ENCODE peak calls at places on chromosomes 16 and 17, in nine cellular contexts. One of them, this sample, is unnamed.

GRCh38 chr16:88558457-88559442 is 11.5 kb upstream of the ZC3H18 start:
- DNase-seq in GM12865: peak; percentile 71
- DNase-seq in Jurkat, Clone E6-1: no peak
- DNase-seq in SK-N-SH: peak; percentile 86
- DNase-seq in ecto neural progenitor cell: no peak
- DNase-seq in GM03348: peak; percentile 56
- DNase-seq in stimulated activated CD8-positive, alpha-beta memory T cell treated with anti-CD3 and anti-CD28 coated beads, Interleukin-4, amount 100 ng/mL, for 24 hours: no peak
- DNase-seq in mammary epithelial cell: peak; percentile 23
- DNase-seq in AG09319: no peak
- DNase-seq in this sample: peak; percentile 47

GRCh38 chr16:4935231-4935855 is 1.6 kb downstream of the PPL start:
- DNase-seq in GM12865: no peak
- DNase-seq in Jurkat, Clone E6-1: no peak
- DNase-seq in SK-N-SH: no peak
- DNase-seq in ecto neural progenitor cell: no peak
- DNase-seq in GM03348: peak; percentile 96
- DNase-seq in stimulated activated CD8-positive, alpha-beta memory T cell treated with anti-CD3 and anti-CD28 coated beads, Interleukin-4, amount 100 ng/mL, for 24 hours: no peak
- DNase-seq in mammary epithelial cell: peak; percentile 64
- DNase-seq in AG09319: peak; percentile 84
- DNase-seq in this sample: peak; percentile 93

GRCh38 chr17:43367588-43368242 is 31.1 kb upstream of the ARL4D start:
- DNase-seq in GM12865: peak; percentile 96
- DNase-seq in Jurkat, Clone E6-1: peak; percentile 92
- DNase-seq in SK-N-SH: peak; percentile 67
- DNase-seq in ecto neural progenitor cell: peak; percentile 67
- DNase-seq in GM03348: peak; percentile 69
- DNase-seq in stimulated activated CD8-positive, alpha-beta memory T cell treated with anti-CD3 and anti-CD28 coated beads, Interleukin-4, amount 100 ng/mL, for 24 hours: no peak
- DNase-seq in mammary epithelial cell: peak; percentile 99
- DNase-seq in AG09319: peak; percentile 81
- DNase-seq in this sample: peak; percentile 93

GRCh38 chr17:81200201-81200600 is 22.6 kb downstream of the CEP131 start:
- DNase-seq in GM12865: no peak
- DNase-seq in Jurkat, Clone E6-1: no peak
- DNase-seq in SK-N-SH: no peak
- DNase-seq in ecto neural progenitor cell: no peak
- DNase-seq in GM03348: no peak
- DNase-seq in stimulated activated CD8-positive, alpha-beta memory T cell treated with anti-CD3 and anti-CD28 coated beads, Interleukin-4, amount 100 ng/mL, for 24 hours: no peak
- DNase-seq in mammary epithelial cell: no peak
- DNase-seq in AG09319: no peak
- DNase-seq in this sample: no peak

GRCh38 chr16:4733747-4734062 is 366 bp downstream of the ANKS3 start:
- DNase-seq in GM12865: no peak
- DNase-seq in Jurkat, Clone E6-1: peak; percentile 6
- DNase-seq in SK-N-SH: peak; percentile 61
- DNase-seq in ecto neural progenitor cell: no peak
- DNase-seq in GM03348: peak; percentile 27
- DNase-seq in stimulated activated CD8-positive, alpha-beta memory T cell treated with anti-CD3 and anti-CD28 coated beads, Interleukin-4, amount 100 ng/mL, for 24 hours: no peak
- DNase-seq in mammary epithelial cell: no peak
- DNase-seq in AG09319: no peak
- DNase-seq in this sample: peak; percentile 14

GRCh38 chr16:17367932-17368331 is 102.8 kb downstream of the XYLT1 start:
- DNase-seq in GM12865: no peak
- DNase-seq in Jurkat, Clone E6-1: no peak
- DNase-seq in SK-N-SH: peak; percentile 27
- DNase-seq in ecto neural progenitor cell: peak; percentile 72
- DNase-seq in GM03348: peak; percentile 45
- DNase-seq in stimulated activated CD8-positive, alpha-beta memory T cell treated with anti-CD3 and anti-CD28 coated beads, Interleukin-4, amount 100 ng/mL, for 24 hours: no peak
- DNase-seq in mammary epithelial cell: no peak
- DNase-seq in AG09319: no peak
- DNase-seq in this sample: no peak

GRCh38 chr17:74389937-74390679 is 22.8 kb downstream of the GPR142 start:
- DNase-seq in GM12865: no peak
- DNase-seq in Jurkat, Clone E6-1: no peak
- DNase-seq in SK-N-SH: no peak
- DNase-seq in ecto neural progenitor cell: no peak
- DNase-seq in GM03348: no peak
- DNase-seq in stimulated activated CD8-positive, alpha-beta memory T cell treated with anti-CD3 and anti-CD28 coated beads, Interleukin-4, amount 100 ng/mL, for 24 hours: no peak
- DNase-seq in mammary epithelial cell: no peak
- DNase-seq in AG09319: no peak
- DNase-seq in this sample: no peak

GRCh38 chr16:75252946-75253911 is 1.8 kb upstream of the BCAR1 start:
- DNase-seq in GM12865: no peak
- DNase-seq in Jurkat, Clone E6-1: no peak
- DNase-seq in SK-N-SH: no peak
- DNase-seq in ecto neural progenitor cell: no peak
- DNase-seq in GM03348: peak; percentile 76
- DNase-seq in stimulated activated CD8-positive, alpha-beta memory T cell treated with anti-CD3 and anti-CD28 coated beads, Interleukin-4, amount 100 ng/mL, for 24 hours: no peak
- DNase-seq in mammary epithelial cell: no peak
- DNase-seq in AG09319: no peak
- DNase-seq in this sample: no peak

GRCh38 chr16:81709369-81709900 is 69.7 kb upstream of the PLCG2 start:
- DNase-seq in GM12865: no peak
- DNase-seq in Jurkat, Clone E6-1: no peak
- DNase-seq in SK-N-SH: no peak
- DNase-seq in ecto neural progenitor cell: no peak
- DNase-seq in GM03348: no peak
- DNase-seq in stimulated activated CD8-positive, alpha-beta memory T cell treated with anti-CD3 and anti-CD28 coated beads, Interleukin-4, amount 100 ng/mL, for 24 hours: no peak
- DNase-seq in mammary epithelial cell: no peak
- DNase-seq in AG09319: no peak
- DNase-seq in this sample: no peak

GRCh38 chr16:49216593-49216992 is 65.0 kb downstream of the CBLN1 start:
- DNase-seq in GM12865: no peak
- DNase-seq in Jurkat, Clone E6-1: no peak
- DNase-seq in SK-N-SH: no peak
- DNase-seq in ecto neural progenitor cell: no peak
- DNase-seq in GM03348: no peak
- DNase-seq in stimulated activated CD8-positive, alpha-beta memory T cell treated with anti-CD3 and anti-CD28 coated beads, Interleukin-4, amount 100 ng/mL, for 24 hours: no peak
- DNase-seq in mammary epithelial cell: no peak
- DNase-seq in AG09319: no peak
- DNase-seq in this sample: no peak

GRCh38 chr17:55580596-55581133 is 69.4 kb upstream of the SMIM36 start:
- DNase-seq in GM12865: peak; percentile 63
- DNase-seq in Jurkat, Clone E6-1: no peak
- DNase-seq in SK-N-SH: no peak
- DNase-seq in ecto neural progenitor cell: no peak
- DNase-seq in GM03348: no peak
- DNase-seq in stimulated activated CD8-positive, alpha-beta memory T cell treated with anti-CD3 and anti-CD28 coated beads, Interleukin-4, amount 100 ng/mL, for 24 hours: no peak
- DNase-seq in mammary epithelial cell: no peak
- DNase-seq in AG09319: no peak
- DNase-seq in this sample: no peak

This sample was measured in foreskin fibroblast.